ENCODE peak calls at places on chromosomes 4 and X, in four cellular contexts. V is fibroblast of mammary gland, U is ascending aorta, I is HFF-Myc. L is an unnamed sample.
A peak's percentile ranks its signal among the peaks of the same experiment; 100 is the strongest.

GRCh38 chrX:99394450-99394849 is 1015.6 kb downstream of the PCDH19 start:
- DNase-seq in V (no peak), I (no peak), U (no peak), L (no peak)

GRCh38 chrX:97401154-97401553 is 517.4 kb downstream of the RPA4 start:
- DNase-seq in U (no peak), V (peak; percentile 50), I (no peak), L (no peak)

GRCh38 chr4:8280158-8280875 is 10.8 kb downstream of the HTRA3 start:
- DNase-seq in I (no peak), U (no peak), V (no peak), L (no peak)

GRCh38 chr4:1579834-1580686 is 104.1 kb downstream of the FAM53A start:
- DNase-seq in I (no peak), V (peak; percentile 43), U (peak; percentile 24), L (peak; percentile 59)

GRCh38 chr4:2172161-2172560 is 69.8 kb downstream of the HAUS3 start:
- DNase-seq in U (no peak), I (no peak), V (no peak), L (no peak)

GRCh38 chrX:30893206-30893605 is 4.2 kb upstream of the TAB3 start:
- DNase-seq in I (no peak), V (no peak), U (no peak), L (no peak)

GRCh38 chr4:150828159-150828558 is 186.9 kb downstream of the LRBA start:
- DNase-seq in V (no peak), U (peak; percentile 8), I (no peak), L (no peak)

GRCh38 chr4:148415500-148415899 is 26.7 kb downstream of the NR3C2 start:
- DNase-seq in I (no peak), V (peak; percentile 12), U (no peak), L (no peak)

GRCh38 chr4:138161351-138161750 is 80.8 kb downstream of the SLC7A11 start:
- DNase-seq in V (no peak), U (no peak), I (no peak), L (no peak)

GRCh38 chr4:155676430-155676825 is 9.8 kb downstream of the GUCY1A1 start:
- DNase-seq in V (no peak), I (no peak), U (no peak), L (no peak)

GRCh38 chr4:102036619-102037376 is 246.3 kb downstream of the BANK1 start:
- DNase-seq in V (peak; percentile 69), U (no peak), I (peak; percentile 20), L (no peak)

GRCh38 chrX:39836802-39837420 is 260.8 kb downstream of the BCOR start:
- DNase-seq in U (no peak), I (no peak), V (no peak), L (no peak)
- TF ChIP-seq CTCF in U (no peak), I (no peak), V (no peak), L (no peak)

GRCh38 chr4:52861879-52862604 is at the start of gene RASL11B:
- DNase-seq in V (peak; percentile 60), I (no peak), U (peak; percentile 20), L (peak; percentile 83)
- TF ChIP-seq CTCF in V (no peak), I (no peak), U (no peak), L (no peak)

GRCh38 chr4:3434891-3435683 is 6.7 kb upstream of the HGFAC start:
- DNase-seq in I (no peak), V (no peak), U (no peak), L (no peak)
- TF ChIP-seq CTCF in I (peak; percentile 31), V (no peak), U (no peak), L (no peak)

GRCh38 chr4:77699731-77700210 is 94.2 kb downstream of the CXCL13 start:
- DNase-seq in V (peak; percentile 90), I (peak; percentile 91), U (no peak), L (no peak)
- TF ChIP-seq CTCF in V (peak; percentile 32), I (no peak), U (no peak), L (no peak)

GRCh38 chrX:109886122-109886761 is 116.7 kb upstream of the TMEM164 start:
- DNase-seq in I (no peak), U (no peak), V (peak; percentile 70), L (no peak)
- TF ChIP-seq CTCF in I (peak; percentile 68), U (no peak), V (peak; percentile 90), L (peak; percentile 86)

GRCh38 chr4:88791274-88791673 is 93.6 kb upstream of the NAP1L5 start:
- DNase-seq in V (peak; percentile 45), I (no peak), U (no peak), L (no peak)
- TF ChIP-seq CTCF in V (peak; percentile 7), I (peak; percentile 10), U (no peak), L (no peak)

DNA sequence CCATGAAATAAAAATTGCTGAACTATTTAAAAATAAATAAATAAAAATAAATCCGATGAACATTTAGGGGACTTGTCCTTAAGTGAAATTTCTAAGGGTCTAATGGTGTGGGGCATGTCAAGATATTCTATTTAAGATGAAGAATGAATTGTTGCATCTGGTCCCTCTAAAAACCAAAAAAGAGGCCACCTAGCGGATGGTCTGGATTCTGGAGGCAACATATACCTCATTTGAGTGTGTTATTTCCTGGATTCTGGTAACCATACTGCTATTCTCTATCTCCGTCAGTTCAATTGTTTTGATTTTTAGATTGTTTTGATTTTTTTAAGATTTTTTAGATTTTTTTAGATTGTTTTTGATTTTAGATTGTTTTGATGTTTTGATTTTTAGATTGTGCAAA is 28.3 kb downstream of the AGTR2 start:
- DNase-seq in I (no peak), V (no peak), U (no peak), L (no peak)
- TF ChIP-seq CTCF in I (no peak), V (peak; percentile 14), U (no peak), L (no peak)

L was measured in mesothelial cell of epicardium.